ENCODE peak calls at places on chromosomes 4 and X, in ten cellular contexts. V, Y, N, G, B, X, E, J, R and P are unnamed samples.

GRCh38 chr4:21451032-21451431 is 497.5 kb downstream of the KCNIP4 start:
- DNase-seq in R (no peak), J (no peak), V (peak), B (no peak), X (no peak), E (no peak), G (no peak), N (no peak), Y (no peak), P (no peak)

GRCh38 chrX:74179071-74179470 is 124.9 kb upstream of the ZCCHC13 start:
- DNase-seq in E (no peak), J (no peak), B (no peak), V (peak), N (no peak), R (no peak), G (no peak), Y (no peak), X (no peak), P (no peak)

GRCh38 chr4:138297743-138298405 is 55.7 kb upstream of the SLC7A11 start:
- DNase-seq in E (no peak), V (no peak), R (no peak), N (no peak), B (no peak), Y (no peak), X (no peak), J (no peak), G (no peak), P (no peak)

GRCh38 chr4:10074767-10075105 is 41.9 kb downstream of the WDR1 start:
- DNase-seq in N (no peak), R (no peak), Y (no peak), E (no peak), J (no peak), G (no peak), X (no peak), V (peak), B (peak), P (peak)

GRCh38 chrX:50072110-50072509 is 128.7 kb downstream of the AKAP4 start:
- DNase-seq in J (no peak), V (no peak), B (no peak), Y (no peak), X (no peak), R (no peak), G (no peak), E (no peak), N (no peak), P (no peak)

GRCh38 chr4:4575284-4576211 is 33.7 kb upstream of the STX18 start:
- DNase-seq in G (peak), X (peak), J (peak), E (peak), V (peak), B (peak), R (peak), N (peak), Y (no peak), P (peak)

GRCh38 chr4:55312491-55313101 is 33.4 kb upstream of the SRD5A3 start:
- DNase-seq in R (peak), E (no peak), J (no peak), X (peak), G (peak), V (peak), N (peak), B (no peak), Y (no peak), P (peak)

GRCh38 chr4:154435895-154436294 is 55.7 kb downstream of the DCHS2 start:
- DNase-seq in N (no peak), J (no peak), Y (no peak), R (no peak), E (no peak), V (no peak), B (no peak), G (no peak), X (no peak), P (no peak)

GRCh38 chr4:3054169-3054759 is 20.1 kb downstream of the HTT-AS start:
- DNase-seq in N (no peak), G (no peak), B (no peak), Y (no peak), R (no peak), X (no peak), J (no peak), V (no peak), E (no peak), P (no peak)

GRCh38 chr4:52110171-52110570 is 59.1 kb downstream of the SPATA18 start:
- DNase-seq in J (no peak), G (no peak), X (no peak), E (no peak), N (no peak), V (no peak), Y (no peak), R (no peak), B (no peak), P (no peak)

GRCh38 chr4:174873931-174874330 is 44.2 kb upstream of the ADAM29 start:
- DNase-seq in J (no peak), E (no peak), B (no peak), V (no peak), X (no peak), G (no peak), R (no peak), N (no peak), Y (no peak), P (peak)

GRCh38 chr4:67198757-67199156 is 346.5 kb downstream of the CENPC start:
- DNase-seq in V (peak), G (peak), Y (no peak), X (no peak), R (no peak), B (no peak), N (no peak), E (no peak), J (no peak), P (peak)

GRCh38 chr4:3444351-3445110 is 2.8 kb downstream of the HGFAC start:
- DNase-seq in E (peak), B (peak), N (no peak), R (no peak), Y (no peak), J (no peak), V (no peak), X (no peak), G (no peak), P (no peak)

GRCh38 chrX:110743679-110744340 is 51.8 kb downstream of the CHRDL1 start:
- DNase-seq in G (no peak), J (no peak), R (no peak), V (no peak), Y (no peak), E (no peak), B (no peak), X (no peak), N (no peak), P (no peak)

GRCh38 chr4:147984778-147985138 is 252.9 kb downstream of the ARHGAP10 start:
- DNase-seq in G (no peak), B (no peak), J (no peak), X (no peak), N (no peak), R (no peak), Y (no peak), E (no peak), V (no peak), P (no peak)

GRCh38 chrX:132483523-132483922 is 5.3 kb downstream of the MBNL3 start:
- DNase-seq in E (no peak), N (no peak), V (no peak), B (no peak), G (no peak), R (no peak), X (no peak), J (no peak), Y (no peak), P (no peak)
- H3K4me3 ChIP-seq in E (no peak), N (no peak), V (no peak), B (no peak), G (no peak), R (no peak), X (no peak), J (no peak), Y (no peak), P (no peak)

GRCh38 chr4:60724623-60725022 is 475.5 kb upstream of the ADGRL3 start:
- DNase-seq in G (no peak), Y (peak), N (no peak), B (no peak), V (peak), E (no peak), J (no peak), R (no peak), X (peak), P (no peak)

GRCh38 chr4:60721680-60722079 is 478.4 kb upstream of the ADGRL3 start:
- DNase-seq in E (no peak), G (no peak), Y (no peak), R (no peak), X (no peak), N (no peak), J (no peak), V (no peak), B (no peak), P (no peak)

GRCh38 chr4:60726779-60727178 is 473.3 kb upstream of the ADGRL3 start:
- DNase-seq in B (no peak), X (no peak), G (no peak), Y (no peak), R (no peak), E (no peak), V (peak), N (no peak), J (no peak), P (no peak)

GRCh38 chr4:60718874-60719273 is 481.3 kb upstream of the ADGRL3 start:
- DNase-seq in V (no peak), J (no peak), X (no peak), G (no peak), N (no peak), R (no peak), B (no peak), E (no peak), Y (no peak), P (no peak)

DNA sequence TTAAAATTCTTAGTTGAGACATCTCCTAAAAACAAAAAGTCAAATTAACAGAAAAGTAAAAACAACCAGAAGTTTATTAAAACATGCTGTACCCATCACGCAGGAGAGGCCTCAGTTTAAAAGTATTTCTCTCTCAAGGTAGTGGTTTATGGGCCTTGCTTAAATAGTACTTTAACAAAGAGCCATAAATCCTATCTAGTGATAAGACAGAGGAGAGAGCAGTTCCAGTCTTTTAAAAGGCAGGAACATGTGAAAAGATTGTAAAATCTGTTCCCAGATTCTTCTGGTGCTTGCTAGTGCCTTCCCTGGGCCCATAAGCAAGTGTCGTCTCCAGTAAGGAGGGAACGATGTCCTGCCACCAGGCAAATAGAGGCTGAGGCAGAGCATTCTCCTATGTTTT is 476.3 kb upstream of the ADGRL3 start:
- DNase-seq in Y (no peak), J (no peak), G (no peak), R (no peak), B (no peak), X (no peak), V (no peak), E (no peak), N (no peak), P (no peak)
- H3K27ac ChIP-seq in Y (peak), J (no peak), G (no peak), R (no peak), B (no peak), X (peak), V (no peak), E (no peak), N (no peak), P (no peak)

GRCh38 chrX:115367455-115367854 is 77.9 kb downstream of the LUZP4 start:
- DNase-seq in R (no peak), V (peak), X (no peak), Y (no peak), E (no peak), B (no peak), G (no peak), J (no peak), N (no peak), P (no peak)

GRCh38 chrX:115366535-115366934 is 77.0 kb downstream of the LUZP4 start:
- DNase-seq in X (no peak), N (no peak), V (no peak), G (no peak), Y (no peak), R (no peak), J (no peak), B (no peak), E (no peak), P (no peak)

GRCh38 chrX:115360220-115360781 is 70.8 kb downstream of the LUZP4 start:
- DNase-seq in V (peak), Y (no peak), N (no peak), G (no peak), X (no peak), J (no peak), E (no peak), B (no peak), R (no peak), P (no peak)

GRCh38 chrX:115364625-115365024 is 75.1 kb downstream of the LUZP4 start:
- DNase-seq in J (no peak), X (no peak), N (no peak), B (no peak), V (no peak), R (no peak), E (no peak), G (no peak), Y (no peak), P (no peak)

DNA sequence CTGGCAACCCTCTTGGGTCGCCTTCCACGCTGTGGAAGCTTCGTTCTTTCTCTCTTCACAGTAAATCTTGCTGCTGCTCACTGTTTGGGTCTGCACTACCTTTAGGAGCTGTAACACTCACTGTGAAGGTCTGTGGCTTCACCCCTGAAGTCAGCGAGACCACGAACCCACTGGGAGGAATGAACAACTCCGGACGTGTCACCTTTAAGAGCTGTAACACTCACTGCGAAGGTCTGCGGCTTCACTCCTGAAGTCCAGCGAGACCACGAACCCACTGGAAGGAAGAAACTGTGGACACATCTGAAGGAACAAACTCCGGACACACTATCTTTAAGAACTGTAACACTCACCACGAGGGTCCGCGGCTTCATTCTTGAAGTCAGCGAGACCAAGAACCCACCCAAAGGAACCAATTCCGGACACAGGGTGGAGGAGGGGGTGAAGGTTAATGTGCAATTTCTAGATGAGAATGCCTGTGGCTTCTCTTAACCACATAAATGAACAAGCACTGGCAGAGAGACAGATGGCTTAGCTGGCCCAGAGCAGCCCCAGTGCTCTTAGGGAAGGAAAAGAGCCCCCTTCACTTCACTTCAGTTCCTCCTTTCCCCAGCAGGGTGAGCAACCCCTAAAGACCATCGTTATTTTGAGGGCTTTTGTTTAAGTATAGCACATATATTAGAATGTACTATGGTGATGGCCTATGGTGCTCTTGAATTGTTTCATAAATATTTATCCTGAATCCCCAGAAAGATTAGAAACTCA is 73.0 kb downstream of the LUZP4 start:
- DNase-seq in J (no peak), Y (no peak), N (no peak), G (no peak), R (no peak), E (no peak), V (peak), X (no peak), B (no peak), P (peak)
- TF ChIP-seq CTCF in J (no peak), Y (no peak), N (no peak), G (no peak), R (no peak), E (no peak), V (peak), X (no peak), B (no peak), P (peak)

DNA sequence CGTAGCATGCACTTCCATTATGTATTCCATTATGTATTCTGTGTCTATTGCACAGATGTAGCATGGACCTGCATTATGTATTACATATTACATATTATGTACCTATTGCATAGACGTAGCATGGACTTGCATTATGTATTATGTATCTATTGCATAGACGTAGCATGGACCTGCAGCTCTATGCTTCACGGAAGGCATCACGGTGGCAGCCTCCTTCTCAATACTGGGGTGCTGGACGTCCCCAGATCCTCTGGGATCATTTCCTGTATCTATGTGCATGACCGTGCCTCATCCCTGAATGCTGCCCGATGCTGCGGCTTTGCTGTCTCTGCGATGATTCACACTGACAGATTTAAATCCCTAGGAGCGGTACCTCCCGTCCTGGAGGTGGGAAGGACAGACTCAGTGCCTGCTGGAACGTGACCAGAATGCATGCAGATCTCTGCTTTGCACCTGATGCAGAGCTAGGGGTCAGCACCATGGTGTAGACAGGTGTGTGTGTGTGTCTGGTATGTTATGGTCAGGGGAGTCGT is 317.5 kb downstream of the DHRSX start:
- DNase-seq in G (no peak), N (no peak), V (no peak), J (no peak), X (no peak), Y (no peak), E (no peak), B (no peak), R (no peak), P (no peak)
- H3K4me3 ChIP-seq in G (no peak), N (no peak), V (no peak), J (no peak), X (no peak), Y (no peak), E (no peak), B (no peak), R (no peak), P (no peak)

GRCh38 chr4:113591982-113592381 is 169.6 kb downstream of the CAMK2D start:
- DNase-seq in B (no peak), Y (no peak), X (no peak), G (no peak), R (no peak), N (no peak), E (no peak), J (no peak), V (peak), P (no peak)
- H3K27ac ChIP-seq in B (no peak), Y (no peak), X (peak), G (no peak), R (no peak), N (no peak), E (peak), J (no peak), V (peak), P (no peak)

GRCh38 chr4:73868206-73869129 is 725 bp upstream of the CXCL1 start:
- DNase-seq in N (no peak), G (no peak), E (no peak), R (no peak), Y (no peak), X (no peak), B (no peak), J (peak), V (no peak), P (peak)
- TF ChIP-seq CTCF in N (no peak), G (no peak), E (no peak), R (no peak), Y (no peak), X (no peak), B (no peak), J (no peak), V (no peak), P (no peak)

GRCh38 chr4:82371398-82371972 is 2.3 kb downstream of the HNRNPD start:
- DNase-seq in N (no peak), Y (no peak), R (no peak), J (no peak), E (no peak), G (no peak), V (no peak), X (no peak), B (no peak), P (no peak)
- H3K4me3 ChIP-seq in N (peak), Y (peak), R (peak), J (peak), E (peak), G (peak), V (peak), X (peak), B (peak), P (peak)

GRCh38 chr4:153153339-153153851 is 50.8 kb upstream of the TRIM2 start:
- DNase-seq in J (peak), G (no peak), Y (no peak), R (peak), E (peak), V (peak), N (peak), B (peak), X (peak), P (peak)

GRCh38 chr4:153152453-153153338 is 51.5 kb upstream of the TRIM2 start:
- DNase-seq in E (peak), V (peak), B (peak), R (peak), Y (no peak), N (peak), X (peak), G (no peak), J (peak), P (peak)

GRCh38 chr4:153156263-153156662 is 48.0 kb upstream of the TRIM2 start:
- DNase-seq in B (no peak), E (no peak), X (no peak), G (no peak), J (no peak), R (no peak), Y (no peak), V (peak), N (no peak), P (peak)

GRCh38 chr4:153151535-153152452 is 52.4 kb upstream of the TRIM2 start:
- DNase-seq in E (peak), G (no peak), X (peak), Y (no peak), J (peak), N (peak), R (peak), V (peak), B (peak), P (peak)

GRCh38 chr4:153154010-153154975 is 50.0 kb upstream of the TRIM2 start:
- DNase-seq in V (peak), N (no peak), E (no peak), J (no peak), G (no peak), R (no peak), B (no peak), Y (no peak), X (no peak), P (no peak)
- H3K27ac ChIP-seq in V (no peak), N (no peak), E (no peak), J (no peak), G (no peak), R (no peak), B (peak), Y (no peak), X (no peak), P (peak)

GRCh38 chrX:54922547-54922946 is 1.9 kb downstream of the TRO start:
- DNase-seq in N (no peak), J (no peak), E (no peak), R (no peak), G (no peak), V (no peak), Y (no peak), B (no peak), X (no peak), P (no peak)

GRCh38 chrX:54921427-54922021 is 900 bp downstream of the TRO start:
- DNase-seq in B (peak), Y (no peak), J (no peak), G (peak), V (peak), X (peak), N (peak), R (peak), E (peak), P (peak)

GRCh38 chrX:54923376-54923775 is 2.8 kb downstream of the TRO start:
- DNase-seq in R (no peak), G (no peak), E (no peak), Y (no peak), X (no peak), B (no peak), V (no peak), J (no peak), N (no peak), P (no peak)

DNA sequence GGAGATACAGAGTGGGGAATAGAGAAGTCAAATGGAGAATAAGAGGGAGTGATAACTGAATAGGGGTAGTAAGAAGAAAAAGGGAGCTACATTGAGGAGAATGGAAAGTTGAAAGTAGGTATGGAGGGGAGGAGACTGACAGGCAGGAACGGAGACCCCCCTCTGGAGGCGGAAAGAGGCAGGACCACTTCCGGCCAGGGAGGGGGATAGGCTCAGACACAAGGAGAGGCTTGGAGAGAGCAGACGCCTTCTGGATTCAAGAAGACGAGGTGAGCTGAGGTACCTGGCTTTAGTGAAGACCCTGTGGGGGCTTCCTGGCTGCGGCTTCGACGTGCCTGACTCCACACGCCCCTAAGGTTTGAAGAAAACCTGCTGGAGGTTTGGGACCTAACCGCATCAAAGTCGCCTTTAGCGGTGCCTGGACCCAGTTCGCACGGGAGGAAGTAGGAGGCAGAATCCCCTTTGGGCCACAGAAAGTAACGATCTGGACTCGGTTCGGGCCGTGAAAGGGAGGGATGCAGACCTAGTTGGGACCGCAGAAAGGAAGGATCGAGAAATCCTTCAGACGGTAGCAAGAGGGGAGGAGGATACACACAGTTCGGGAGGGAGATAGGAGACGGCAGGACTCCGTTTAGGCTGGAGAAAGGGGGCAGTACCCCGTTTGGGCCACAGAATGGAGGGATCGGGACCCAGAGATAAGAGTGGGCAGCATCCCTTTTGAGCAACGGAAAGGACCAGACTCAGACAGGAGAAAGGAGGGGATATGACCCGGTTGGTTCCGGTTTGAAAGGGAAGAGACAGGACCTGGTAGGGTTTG is at the start of gene TRO:
- DNase-seq in N (no peak), E (no peak), Y (no peak), R (no peak), J (no peak), B (no peak), X (no peak), V (peak), G (no peak), P (peak)
- TF ChIP-seq CTCF in N (no peak), E (no peak), Y (no peak), R (no peak), J (no peak), B (no peak), X (no peak), V (peak), G (no peak), P (peak)